ENCODE peak calls at places on chromosome 19, in six cellular contexts. C is fibroblast of lung, J is coronary artery, W is Karpas-422, T is body of pancreas, M is pancreas. Q is an unnamed sample.

GRCh38 chr19:5170329-5170745 is 170.3 kb downstream of the PTPRS start:
- DNase-seq in C (no peak), J (no peak), W (peak), T (peak), M (no peak), Q (no peak)

GRCh38 chr19:19486343-19487076 is 28.8 kb downstream of the TSSK6 start:
- DNase-seq in C (no peak), J (no peak), W (no peak), T (no peak), M (no peak), Q (no peak)

GRCh38 chr19:27776524-27776923 is 1436.4 kb downstream of the UQCRFS1 start:
- DNase-seq in C (no peak), J (no peak), W (no peak), T (no peak), M (no peak), Q (no peak)

GRCh38 chr19:32231691-32232090 is 113.7 kb upstream of the ZNF507 start:
- DNase-seq in C (no peak), J (no peak), W (no peak), T (no peak), M (no peak), Q (no peak)

GRCh38 chr19:14440049-14440448 is 6.9 kb downstream of the PKN1 start:
- DNase-seq in C (no peak), J (no peak), W (peak), T (no peak), M (peak), Q (no peak)

GRCh38 chr19:51441410-51442390 is 16.6 kb downstream of the SIGLEC8 start:
- DNase-seq in C (no peak), J (no peak), W (peak), T (no peak), M (no peak), Q (no peak)

GRCh38 chr19:12952488-12953455 is 4.3 kb downstream of the GADD45GIP1 start:
- DNase-seq in C (peak), J (no peak), W (no peak), T (no peak), M (no peak), Q (peak)

GRCh38 chr19:58181902-58182576 is 822 bp upstream of the ZNF274 start:
- DNase-seq in C (peak), J (peak), W (peak), T (peak), M (peak), Q (no peak)

GRCh38 chr19:54164369-54165068 is 5.0 kb upstream of the LENG1 start:
- DNase-seq in C (peak), J (no peak), W (no peak), T (peak), M (peak), Q (no peak)

GRCh38 chr19:34983786-34984185 is 16.3 kb upstream of the GRAMD1A start:
- DNase-seq in C (no peak), J (no peak), W (no peak), T (no peak), M (no peak), Q (no peak)

GRCh38 chr19:49149652-49150105 is 5.5 kb downstream of the HRC start:
- DNase-seq in C (peak), J (peak), W (no peak), T (peak), M (peak), Q (peak)

GRCh38 chr19:3207466-3208242 is 16.8 kb upstream of the CELF5 start:
- DNase-seq in C (no peak), J (no peak), W (peak), T (no peak), M (no peak), Q (no peak)

DNA sequence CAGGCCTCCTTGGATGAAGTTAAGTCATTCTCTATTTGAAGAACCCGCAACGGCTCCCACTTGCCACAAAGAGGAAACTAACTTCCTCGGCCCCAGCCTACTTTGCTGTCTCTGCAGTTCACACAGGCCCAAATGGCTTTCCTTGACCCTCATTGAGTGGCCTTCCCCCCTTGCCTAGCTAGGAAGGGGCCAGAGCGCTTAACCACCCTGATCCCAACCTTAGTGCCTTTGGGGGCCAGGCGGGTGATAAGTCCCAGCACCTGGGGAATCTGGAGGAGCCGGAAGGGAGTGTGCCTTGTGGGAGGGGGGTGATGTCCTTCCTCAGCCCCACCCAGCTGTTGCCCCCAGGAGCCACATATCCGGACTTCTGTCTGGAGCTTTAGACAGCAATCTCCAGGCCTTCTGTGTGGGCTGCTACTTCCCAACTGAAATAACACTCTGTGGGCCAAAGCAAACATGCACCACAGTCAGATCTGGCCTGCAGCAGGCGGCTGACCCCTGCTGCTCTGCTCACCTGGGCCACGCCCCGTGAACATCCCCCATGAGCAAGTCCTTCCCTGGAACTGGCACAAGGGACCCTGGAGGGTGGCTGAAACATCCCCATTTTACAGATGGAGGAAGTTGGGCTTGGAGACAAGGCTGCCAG is 10.5 kb downstream of the NECTIN2 start:
- DNase-seq in C (no peak), J (no peak), W (no peak), T (peak), M (peak), Q (no peak)
- H3K27ac ChIP-seq in C (no peak), J (peak), W (no peak), T (peak), M (peak), Q (no peak)

GRCh38 chr19:44907613-44908012 is 2.0 kb downstream of the APOE start:
- DNase-seq in C (no peak), J (no peak), W (no peak), T (no peak), M (no peak), Q (no peak)
- H3K4me3 ChIP-seq in C (no peak), J (no peak), W (no peak), T (no peak), M (no peak), Q (no peak)

GRCh38 chr19:30430206-30430734 is 58.1 kb downstream of the ZNF536 start:
- DNase-seq in C (no peak), J (no peak), W (no peak), T (no peak), M (no peak), Q (no peak)

GRCh38 chr19:30428856-30429255 is 56.7 kb downstream of the ZNF536 start:
- DNase-seq in C (no peak), J (no peak), W (no peak), T (no peak), M (no peak), Q (no peak)

GRCh38 chr19:30425885-30426838 is 54.0 kb downstream of the ZNF536 start:
- DNase-seq in C (no peak), J (no peak), W (peak), T (no peak), M (no peak), Q (no peak)

GRCh38 chr19:30426864-30427263 is 54.7 kb downstream of the ZNF536 start:
- DNase-seq in C (no peak), J (no peak), W (no peak), T (no peak), M (no peak), Q (no peak)

GRCh38 chr19:30428281-30428680 is 56.1 kb downstream of the ZNF536 start:
- DNase-seq in C (no peak), J (no peak), W (no peak), T (no peak), M (no peak), Q (no peak)
- H3K27ac ChIP-seq in C (no peak), J (no peak), W (peak), T (no peak), M (no peak), Q (no peak)

GRCh38 chr19:38650180-38650775 is 2.8 kb downstream of the ACTN4 start:
- DNase-seq in C (no peak), J (no peak), W (no peak), T (no peak), M (no peak), Q (no peak)

GRCh38 chr19:38653028-38653571 is 5.7 kb downstream of the ACTN4 start:
- DNase-seq in C (peak), J (no peak), W (no peak), T (peak), M (no peak), Q (no peak)

GRCh38 chr19:38648789-38649304 is 1.4 kb downstream of the ACTN4 start:
- DNase-seq in C (no peak), J (no peak), W (no peak), T (no peak), M (no peak), Q (no peak)

GRCh38 chr19:38649305-38650179 is 2.1 kb downstream of the ACTN4 start:
- DNase-seq in C (no peak), J (no peak), W (no peak), T (peak), M (peak), Q (no peak)

DNA sequence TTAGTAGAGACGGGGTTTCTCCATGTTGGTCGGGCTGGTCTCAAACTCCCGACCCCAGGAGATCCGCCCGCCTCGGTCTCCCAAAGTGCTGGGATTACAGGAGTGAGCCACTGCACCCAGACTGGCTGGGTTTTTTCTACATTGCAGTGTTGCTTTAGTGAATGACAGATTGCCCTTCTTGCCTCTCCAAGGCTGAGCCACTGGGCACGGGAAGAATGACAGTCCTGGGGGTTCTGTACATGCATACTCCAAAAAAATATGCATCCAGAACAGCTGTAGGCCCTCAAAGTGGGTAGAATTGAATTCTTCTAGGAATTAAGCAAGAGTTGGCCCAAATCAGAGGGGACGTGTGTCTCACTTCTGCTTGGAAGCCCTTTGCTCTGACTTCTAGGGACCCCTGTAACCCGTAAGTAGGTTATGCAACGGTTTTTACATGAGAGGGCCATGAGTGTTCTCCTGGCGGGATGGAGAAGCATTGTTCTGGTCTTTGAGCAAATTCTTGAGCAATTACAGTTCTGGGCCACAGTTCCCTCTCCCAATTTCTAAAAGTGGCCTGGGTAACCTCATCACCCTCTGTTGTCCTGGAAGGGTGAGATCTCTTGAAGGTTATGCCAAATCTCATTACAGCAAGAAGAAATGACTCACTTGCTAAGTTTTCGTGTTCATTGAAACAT is 3.6 kb downstream of the ACTN4 start:
- DNase-seq in C (peak), J (no peak), W (no peak), T (no peak), M (no peak), Q (no peak)
- H3K4me3 ChIP-seq in C (peak), J (peak), W (no peak), T (no peak), M (peak), Q (peak)

GRCh38 chr19:38730731-38731589 is 13.3 kb downstream of the CAPN12 start:
- DNase-seq in C (no peak), J (no peak), W (no peak), T (no peak), M (peak), Q (peak)
- H3K27ac ChIP-seq in C (no peak), J (peak), W (no peak), T (peak), M (peak), Q (peak)

Q was measured in dorsolateral prefrontal cortex.